ENCODE peak calls at places on chromosomes 11 and 22, in ten cellular contexts. H is WTC11; V is germinal center; P is lower leg skin; Y is H7; C is stimulated activated naive CD4-positive, alpha-beta T cell treated with Interleukin-2 at 50 U/mL for 16 hours; S is left ventricle myocardium inferior; I is NCI-H2107; N is stimulated activated CD4-positive, alpha-beta T cell treated with anti-CD3 and anti-CD28 coated beads, Interleukin-1b, Interleukin-23, amount 100 ng/mL, for 4 hours; U is AG08396. K is an unnamed sample.

GRCh38 chr11:130581631-130582030 is 133.2 kb downstream of the ADAMTS15 start:
- DNase-seq in V (no peak), U (no peak), P (no peak), S (no peak), Y (no peak), C (no peak), H (no peak), N (no peak), I (no peak), K (no peak)

GRCh38 chr11:12182650-12183511 is 72.5 kb downstream of the MICAL2 start:
- DNase-seq in V (no peak), U (peak; percentile 78), C (no peak), S (peak; percentile 61), H (no peak), Y (no peak), N (no peak), P (peak; percentile 81), I (no peak), K (no peak)

GRCh38 chr11:46278387-46279173 is 1.1 kb downstream of the CREB3L1 start:
- DNase-seq in S (peak; percentile 58), U (peak; percentile 84), H (peak; percentile 83), Y (peak; percentile 91), I (no peak), N (peak; percentile 15), V (peak; percentile 41), C (peak; percentile 5), P (peak; percentile 92), K (no peak)

GRCh38 chr11:88188251-88189030 is 13.2 kb upstream of the RAB38 start:
- DNase-seq in V (no peak), I (no peak), S (no peak), C (no peak), H (no peak), P (no peak), N (no peak), Y (no peak), U (no peak), K (no peak)

GRCh38 chr11:14373941-14374646 is 15.1 kb upstream of the RRAS2 start:
- DNase-seq in U (peak; percentile 56), P (no peak), V (no peak), I (no peak), Y (no peak), C (no peak), H (no peak), N (no peak), S (no peak), K (no peak)

GRCh38 chr11:85810521-85810870 is 445 bp downstream of the SYTL2 start:
- DNase-seq in U (no peak), I (no peak), P (no peak), V (peak; percentile 7), N (no peak), H (peak; percentile 23), C (no peak), S (no peak), Y (peak; percentile 40), K (no peak)

GRCh38 chr22:37827056-37827455 is 3.9 kb downstream of the GALR3 start:
- DNase-seq in N (no peak), P (no peak), V (no peak), S (peak; percentile 63), C (no peak), I (no peak), U (no peak), Y (peak; percentile 36), H (no peak), K (no peak)

GRCh38 chr11:84524422-84525051 is 1102.6 kb downstream of the DLG2 start:
- DNase-seq in V (peak; percentile 4), Y (peak; percentile 35), C (no peak), P (no peak), N (no peak), S (no peak), U (peak; percentile 18), H (no peak), I (no peak), K (no peak)

GRCh38 chr22:43263645-43264514 is 76.9 kb upstream of the TTLL12 start:
- DNase-seq in P (peak; percentile 90), I (no peak), Y (no peak), C (peak; percentile 81), S (peak; percentile 43), U (no peak), N (peak; percentile 75), V (no peak), H (no peak), K (no peak)

GRCh38 chr11:134544095-134544815 is 132.2 kb upstream of the B3GAT1 start:
- DNase-seq in Y (no peak), N (no peak), C (no peak), S (no peak), P (peak; percentile 67), V (no peak), U (no peak), H (no peak), I (no peak), K (no peak)

GRCh38 chr11:103863497-103863896 is 172.9 kb upstream of the DDI1 start:
- DNase-seq in P (no peak), S (no peak), U (peak; percentile 6), V (no peak), N (no peak), C (no peak), H (no peak), I (no peak), Y (no peak), K (no peak)

GRCh38 chr11:80638296-80638695 is 1197.5 kb upstream of the TENM4 start:
- DNase-seq in S (no peak), U (no peak), N (no peak), H (no peak), Y (no peak), P (no peak), C (no peak), V (no peak), I (no peak), K (no peak)

GRCh38 chr11:27696112-27696511 is 4.1 kb downstream of the BDNF start:
- DNase-seq in U (no peak), P (no peak), N (no peak), V (no peak), S (no peak), H (no peak), Y (no peak), I (no peak), C (no peak), K (no peak)

GRCh38 chr22:37843746-37844089 is 416 bp downstream of the ANKRD54 start:
- DNase-seq in Y (peak; percentile 90), V (peak; percentile 53), H (peak; percentile 59), C (peak; percentile 56), P (no peak), N (no peak), I (no peak), S (peak; percentile 47), U (peak; percentile 66), K (no peak)

GRCh38 chr11:77783023-77783422 is 37.5 kb downstream of the RSF1 start:
- DNase-seq in N (no peak), C (no peak), P (no peak), S (no peak), I (no peak), Y (no peak), H (no peak), V (no peak), U (no peak), K (no peak)